ENCODE peak calls at places on chromosome 20, in six cellular contexts. P, S, X, M, N and W are unnamed samples.

GRCh38 chr20:45611054-45611453 is 18.5 kb upstream of the WFDC10A start:
- DNase-seq in X (no peak), N (no peak), P (no peak), M (no peak), S (peak; percentile 81), W (no peak)

GRCh38 chr20:45469336-45470261 is at the start of gene WFDC2:
- DNase-seq in P (no peak), S (no peak), M (no peak), N (no peak), X (no peak), W (no peak)

GRCh38 chr20:13492001-13492480 is 146.7 kb downstream of the TASP1 start:
- DNase-seq in P (peak; percentile 66), X (no peak), M (no peak), S (peak; percentile 54), N (no peak), W (no peak)

GRCh38 chr20:25032065-25032477 is 25.9 kb downstream of the ACSS1 start:
- DNase-seq in X (no peak), P (no peak), N (no peak), M (no peak), S (no peak), W (peak; percentile 11)

GRCh38 chr20:58037631-58038030 is 190.8 kb downstream of the ANKRD60 start:
- DNase-seq in N (no peak), X (no peak), S (no peak), M (no peak), P (no peak), W (no peak)

GRCh38 chr20:38270869-38271608 is 10.5 kb upstream of the KIAA1755 start:
- DNase-seq in M (peak; percentile 94), X (peak; percentile 87), S (peak; percentile 97), N (no peak), P (peak; percentile 46), W (no peak)

GRCh38 chr20:32564921-32565734 is 20.0 kb downstream of the NOL4L start:
- DNase-seq in N (no peak), S (no peak), P (peak; percentile 78), M (no peak), X (peak; percentile 40), W (peak; percentile 44)

GRCh38 chr20:45842169-45842812 is 8.7 kb downstream of the SNX21 start:
- DNase-seq in P (no peak), M (peak; percentile 43), N (no peak), X (peak; percentile 28), S (peak; percentile 30), W (no peak)

GRCh38 chr20:38751360-38751976 is 3.2 kb downstream of the ACTR5 start:
- DNase-seq in S (peak; percentile 39), P (peak; percentile 75), X (peak; percentile 78), M (peak; percentile 70), N (no peak), W (peak; percentile 36)

GRCh38 chr20:37615507-37616425 is 78.1 kb upstream of the CTNNBL1 start:
- DNase-seq in M (peak; percentile 33), N (no peak), X (peak; percentile 4), S (no peak), P (peak; percentile 54), W (peak; percentile 69)

GRCh38 chr20:58741384-58741783 is 48.8 kb downstream of the NPEPL1 start:
- DNase-seq in P (no peak), N (no peak), X (no peak), S (no peak), M (no peak), W (no peak)

GRCh38 chr20:44204156-44204831 is 6.3 kb downstream of the OSER1 start:
- DNase-seq in S (peak; percentile 92), N (no peak), P (peak; percentile 43), X (peak; percentile 87), M (peak; percentile 84), W (peak; percentile 34)

GRCh38 chr20:39986231-39986904 is 702.7 kb downstream of the MAFB start:
- DNase-seq in P (peak; percentile 0), M (no peak), S (peak; percentile 55), X (no peak), N (no peak), W (no peak)

GRCh38 chr20:43325926-43326325 is 131.8 kb upstream of the SRSF6 start:
- DNase-seq in X (no peak), P (no peak), N (no peak), S (no peak), M (no peak), W (no peak)

GRCh38 chr20:46021361-46022359 is 7.4 kb upstream of the SLC12A5 start:
- DNase-seq in S (peak; percentile 36), N (no peak), M (peak; percentile 38), P (peak; percentile 57), X (peak; percentile 52), W (peak; percentile 90)

GRCh38 chr20:1764136-1765033 is 106.8 kb upstream of the SIRPG start:
- DNase-seq in N (peak; percentile 13), P (peak; percentile 87), M (peak; percentile 76), X (peak; percentile 89), S (peak; percentile 76), W (peak; percentile 65)

GRCh38 chr20:57361517-57361916 is 10.5 kb downstream of the RAE1 start:
- DNase-seq in M (peak; percentile 34), N (no peak), P (peak; percentile 12), X (peak; percentile 60), S (peak; percentile 90), W (no peak)

GRCh38 chr20:41003143-41003932 is 25.3 kb upstream of the TOP1 start:
- DNase-seq in X (peak; percentile 92), S (peak; percentile 99), P (peak; percentile 41), M (peak; percentile 96), N (peak; percentile 39), W (peak; percentile 61)